ENCODE peak calls at places on chromosomes 11 and 22, in five cellular contexts. One of them, this sample, is unnamed.
A peak's percentile ranks its signal among the peaks of the same experiment; 100 is the strongest.

GRCh38 chr22:20533879-20534265 is 26.5 kb downstream of the MED15 start:
- DNase-seq in fibroblast of lung: no peak
- DNase-seq in brain microvascular endothelial cell: no peak
- DNase-seq in neural crest cell: no peak
- DNase-seq in AG09309: no peak
- DNase-seq in this sample: no peak

GRCh38 chr11:60985991-60986915 is 14.8 kb downstream of the CD6 start:
- DNase-seq in fibroblast of lung: peak; percentile 10
- DNase-seq in brain microvascular endothelial cell: peak; percentile 41
- DNase-seq in neural crest cell: no peak
- DNase-seq in AG09309: no peak
- DNase-seq in this sample: no peak

GRCh38 chr22:23520875-23521441 is 59.1 kb downstream of the IGLL1 start:
- DNase-seq in fibroblast of lung: peak; percentile 33
- DNase-seq in brain microvascular endothelial cell: peak; percentile 17
- DNase-seq in neural crest cell: peak; percentile 25
- DNase-seq in AG09309: no peak
- DNase-seq in this sample: peak; percentile 4

GRCh38 chr11:89405629-89406028 is 85.5 kb downstream of the NOX4 start:
- DNase-seq in fibroblast of lung: peak; percentile 14
- DNase-seq in brain microvascular endothelial cell: no peak
- DNase-seq in neural crest cell: no peak
- DNase-seq in AG09309: no peak
- DNase-seq in this sample: no peak

GRCh38 chr11:43581370-43582023 is 99.0 kb upstream of the HSD17B12 start:
- DNase-seq in fibroblast of lung: no peak
- DNase-seq in brain microvascular endothelial cell: no peak
- DNase-seq in neural crest cell: no peak
- DNase-seq in AG09309: no peak
- DNase-seq in this sample: no peak

GRCh38 chr11:31492320-31492913 is 17.0 kb downstream of the IMMP1L start:
- DNase-seq in fibroblast of lung: peak; percentile 58
- DNase-seq in brain microvascular endothelial cell: peak; percentile 31
- DNase-seq in neural crest cell: no peak
- DNase-seq in AG09309: peak; percentile 28
- DNase-seq in this sample: no peak

GRCh38 chr11:106989056-106989455 is 29.2 kb downstream of the GUCY1A2 start:
- DNase-seq in fibroblast of lung: peak; percentile 49
- DNase-seq in brain microvascular endothelial cell: no peak
- DNase-seq in neural crest cell: no peak
- DNase-seq in AG09309: no peak
- DNase-seq in this sample: no peak

GRCh38 chr11:19934828-19935259 is 222.2 kb downstream of the NAV2 start:
- DNase-seq in fibroblast of lung: peak; percentile 67
- DNase-seq in brain microvascular endothelial cell: peak; percentile 80
- DNase-seq in neural crest cell: no peak
- DNase-seq in AG09309: peak; percentile 67
- DNase-seq in this sample: no peak

GRCh38 chr22:41974691-41975290 is 5.5 kb downstream of the SEPTIN3 start:
- DNase-seq in fibroblast of lung: no peak
- DNase-seq in brain microvascular endothelial cell: no peak
- DNase-seq in neural crest cell: no peak
- DNase-seq in AG09309: no peak
- DNase-seq in this sample: no peak

GRCh38 chr11:8231979-8232378 is 31.7 kb downstream of the LMO1 start:
- DNase-seq in fibroblast of lung: no peak
- DNase-seq in brain microvascular endothelial cell: no peak
- DNase-seq in neural crest cell: no peak
- DNase-seq in AG09309: no peak
- DNase-seq in this sample: no peak

GRCh38 chr11:32861850-32862577 is 30.6 kb upstream of the QSER1 start:
- DNase-seq in fibroblast of lung: no peak
- DNase-seq in brain microvascular endothelial cell: no peak
- DNase-seq in neural crest cell: no peak
- DNase-seq in AG09309: no peak
- DNase-seq in this sample: no peak

GRCh38 chr11:123653405-123653996 is 923 bp downstream of the SCN3B start:
- DNase-seq in fibroblast of lung: no peak
- DNase-seq in brain microvascular endothelial cell: no peak
- DNase-seq in neural crest cell: peak; percentile 45
- DNase-seq in AG09309: no peak
- DNase-seq in this sample: no peak

GRCh38 chr11:65524010-65524746 is 705 bp upstream of the SCYL1 start:
- DNase-seq in fibroblast of lung: no peak
- DNase-seq in brain microvascular endothelial cell: no peak
- DNase-seq in neural crest cell: no peak
- DNase-seq in AG09309: no peak
- DNase-seq in this sample: no peak

GRCh38 chr22:37549704-37550059 is 10.6 kb upstream of the CDC42EP1 start:
- DNase-seq in fibroblast of lung: peak; percentile 54
- DNase-seq in brain microvascular endothelial cell: no peak
- DNase-seq in neural crest cell: no peak
- DNase-seq in AG09309: no peak
- DNase-seq in this sample: no peak

GRCh38 chr11:72599325-72600117 is 74.7 kb downstream of the PDE2A start:
- DNase-seq in fibroblast of lung: no peak
- DNase-seq in brain microvascular endothelial cell: no peak
- DNase-seq in neural crest cell: no peak
- DNase-seq in AG09309: no peak
- DNase-seq in this sample: no peak

GRCh38 chr11:78192223-78192719 is 3.6 kb downstream of the USP35 start:
- DNase-seq in fibroblast of lung: no peak
- DNase-seq in brain microvascular endothelial cell: no peak
- DNase-seq in neural crest cell: no peak
- DNase-seq in AG09309: no peak
- DNase-seq in this sample: no peak

GRCh38 chr11:46294365-46295309 is 17.2 kb downstream of the CREB3L1 start:
- DNase-seq in fibroblast of lung: peak; percentile 93
- DNase-seq in brain microvascular endothelial cell: peak; percentile 90
- DNase-seq in neural crest cell: no peak
- DNase-seq in AG09309: peak; percentile 86
- DNase-seq in this sample: peak; percentile 89

GRCh38 chr11:126929186-126930085 is 71.1 kb downstream of the KIRREL3 start:
- DNase-seq in fibroblast of lung: peak; percentile 33
- DNase-seq in brain microvascular endothelial cell: no peak
- DNase-seq in neural crest cell: no peak
- DNase-seq in AG09309: peak; percentile 76
- DNase-seq in this sample: peak; percentile 59

GRCh38 chr11:17494019-17494418 is 17.4 kb upstream of the ABCC8 start:
- DNase-seq in fibroblast of lung: no peak
- DNase-seq in brain microvascular endothelial cell: no peak
- DNase-seq in neural crest cell: no peak
- DNase-seq in AG09309: no peak
- DNase-seq in this sample: no peak

GRCh38 chr11:17496406-17496805 is 19.8 kb upstream of the ABCC8 start:
- DNase-seq in fibroblast of lung: peak; percentile 8
- DNase-seq in brain microvascular endothelial cell: no peak
- DNase-seq in neural crest cell: no peak
- DNase-seq in AG09309: no peak
- DNase-seq in this sample: no peak

GRCh38 chr11:17500673-17501072 is 24.0 kb upstream of the ABCC8 start:
- DNase-seq in fibroblast of lung: no peak
- DNase-seq in brain microvascular endothelial cell: no peak
- DNase-seq in neural crest cell: no peak
- DNase-seq in AG09309: no peak
- DNase-seq in this sample: no peak

GRCh38 chr11:17498475-17498874 is 21.8 kb upstream of the ABCC8 start:
- DNase-seq in fibroblast of lung: no peak
- DNase-seq in brain microvascular endothelial cell: no peak
- DNase-seq in neural crest cell: no peak
- DNase-seq in AG09309: no peak
- DNase-seq in this sample: no peak

GRCh38 chr11:17498058-17498457 is 21.4 kb upstream of the ABCC8 start:
- DNase-seq in fibroblast of lung: no peak
- DNase-seq in brain microvascular endothelial cell: no peak
- DNase-seq in neural crest cell: no peak
- DNase-seq in AG09309: no peak
- DNase-seq in this sample: no peak
- TF ChIP-seq CTCF in fibroblast of lung: no peak
- TF ChIP-seq CTCF in brain microvascular endothelial cell: no peak
- TF ChIP-seq CTCF in neural crest cell: no peak
- TF ChIP-seq CTCF in AG09309: no peak
- TF ChIP-seq CTCF in this sample: no peak

GRCh38 chr11:12050470-12050891 is 42.1 kb upstream of the DKK3 start:
- DNase-seq in fibroblast of lung: no peak
- DNase-seq in brain microvascular endothelial cell: no peak
- DNase-seq in neural crest cell: no peak
- DNase-seq in AG09309: no peak
- DNase-seq in this sample: no peak
- TF ChIP-seq CTCF in fibroblast of lung: no peak
- TF ChIP-seq CTCF in brain microvascular endothelial cell: no peak
- TF ChIP-seq CTCF in neural crest cell: no peak
- TF ChIP-seq CTCF in AG09309: no peak
- TF ChIP-seq CTCF in this sample: no peak

DNA sequence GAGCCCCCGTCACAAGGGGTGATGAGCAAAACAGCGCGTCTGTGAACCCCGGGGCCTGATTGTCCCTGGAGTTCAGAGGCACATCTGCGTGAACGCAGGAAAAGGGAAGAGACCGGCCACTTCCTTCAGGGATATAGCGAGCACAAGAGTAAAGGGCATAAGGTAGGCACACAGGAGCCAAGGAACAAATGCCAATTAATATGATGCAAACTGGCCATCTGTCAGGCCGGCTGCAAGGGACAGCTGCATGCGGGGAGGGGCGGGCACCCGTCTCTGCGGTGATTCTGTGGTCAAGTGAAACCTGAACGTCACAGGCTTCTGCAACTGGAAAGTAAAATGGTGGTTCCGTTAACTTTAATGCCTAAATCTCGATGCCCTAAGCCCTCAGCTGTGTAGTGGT is 64.7 kb downstream of the TRIM29 start:
- DNase-seq in fibroblast of lung: no peak
- DNase-seq in brain microvascular endothelial cell: no peak
- DNase-seq in neural crest cell: no peak
- DNase-seq in AG09309: no peak
- DNase-seq in this sample: no peak
- TF ChIP-seq CTCF in fibroblast of lung: no peak
- TF ChIP-seq CTCF in brain microvascular endothelial cell: no peak
- TF ChIP-seq CTCF in neural crest cell: no peak
- TF ChIP-seq CTCF in AG09309: no peak
- TF ChIP-seq CTCF in this sample: no peak

GRCh38 chr22:27886843-27887151 is 32.3 kb downstream of the PITPNB start:
- DNase-seq in fibroblast of lung: no peak
- DNase-seq in brain microvascular endothelial cell: no peak
- DNase-seq in neural crest cell: no peak
- DNase-seq in AG09309: no peak
- DNase-seq in this sample: no peak
- TF ChIP-seq CTCF in fibroblast of lung: no peak
- TF ChIP-seq CTCF in brain microvascular endothelial cell: no peak
- TF ChIP-seq CTCF in neural crest cell: no peak
- TF ChIP-seq CTCF in AG09309: no peak
- TF ChIP-seq CTCF in this sample: no peak